ENCODE peak calls at places on chromosome 20, in eight cellular contexts. K, T, S, Z, F, W, Y and U are unnamed samples.

GRCh38 chr20:14816471-14816870 is 479.1 kb upstream of the FLRT3 start:
- DNase-seq in K (no peak), T (no peak), S (no peak), Z (no peak), F (no peak), W (no peak), Y (no peak), U (no peak)

GRCh38 chr20:46563170-46563847 is 12.9 kb upstream of the OCSTAMP start:
- DNase-seq in K (no peak), T (peak), S (no peak), Z (no peak), F (no peak), W (no peak), Y (no peak), U (no peak)

GRCh38 chr20:56839791-56840190 is 210.7 kb downstream of the TFAP2C start:
- DNase-seq in K (no peak), T (no peak), S (no peak), Z (no peak), F (no peak), W (no peak), Y (no peak), U (no peak)

GRCh38 chr20:62266851-62267250 is 28.5 kb downstream of the OSBPL2 start:
- DNase-seq in K (no peak), T (no peak), S (no peak), Z (no peak), F (no peak), W (no peak), Y (no peak), U (no peak)

GRCh38 chr20:36988494-36988966 is 37.0 kb upstream of the SAMHD1 start:
- DNase-seq in K (no peak), T (no peak), S (no peak), Z (peak), F (peak), W (no peak), Y (no peak), U (no peak)

GRCh38 chr20:44388466-44389023 is 33.0 kb downstream of the HNF4A start:
- DNase-seq in K (peak), T (peak), S (peak), Z (peak), F (peak), W (peak), Y (peak), U (peak)

GRCh38 chr20:47073766-47074475 is 179.3 kb downstream of the EYA2 start:
- DNase-seq in K (no peak), T (no peak), S (no peak), Z (no peak), F (no peak), W (no peak), Y (no peak), U (no peak)

GRCh38 chr20:37336369-37337207 is 9.4 kb upstream of the SRC start:
- DNase-seq in K (peak), T (no peak), S (no peak), Z (peak), F (peak), W (no peak), Y (no peak), U (peak)

GRCh38 chr20:380763-381580 is 412 bp downstream of the TRIB3 start:
- DNase-seq in K (peak), T (peak), S (no peak), Z (peak), F (peak), W (peak), Y (peak), U (peak)

GRCh38 chr20:277496-277781 is 13.1 kb downstream of the C20orf96 start:
- DNase-seq in K (no peak), T (no peak), S (peak), Z (no peak), F (no peak), W (no peak), Y (no peak), U (no peak)

GRCh38 chr20:25197173-25197869 is 1.8 kb downstream of the ENTPD6 start:
- DNase-seq in K (no peak), T (no peak), S (no peak), Z (no peak), F (no peak), W (no peak), Y (no peak), U (no peak)

GRCh38 chr20:63522091-63522868 is 1.7 kb downstream of the PPDPF start:
- DNase-seq in K (no peak), T (no peak), S (no peak), Z (no peak), F (no peak), W (no peak), Y (no peak), U (no peak)

GRCh38 chr20:8972963-8973362 is 95.9 kb upstream of the PLCB4 start:
- DNase-seq in K (no peak), T (no peak), S (no peak), Z (peak), F (no peak), W (no peak), Y (no peak), U (no peak)

GRCh38 chr20:25199473-25200265 is 4.2 kb downstream of the ENTPD6 start:
- DNase-seq in K (no peak), T (no peak), S (no peak), Z (no peak), F (no peak), W (no peak), Y (no peak), U (no peak)

GRCh38 chr20:57738484-57738883 is 28.7 kb upstream of the PMEPA1 start:
- DNase-seq in K (no peak), T (no peak), S (no peak), Z (no peak), F (no peak), W (peak), Y (no peak), U (no peak)

GRCh38 chr20:48686238-48687096 is 141.3 kb downstream of the PREX1 start:
- DNase-seq in K (no peak), T (no peak), S (peak), Z (peak), F (no peak), W (no peak), Y (peak), U (no peak)
- TF ChIP-seq CTCF in K (no peak), T (no peak), S (no peak), Z (no peak), F (no peak), W (no peak), Y (no peak), U (no peak)

GRCh38 chr20:50506270-50506579 is 4.0 kb upstream of the PTPN1 start:
- DNase-seq in K (no peak), T (no peak), S (no peak), Z (no peak), F (no peak), W (no peak), Y (no peak), U (no peak)
- TF ChIP-seq CTCF in K (no peak), T (no peak), S (no peak), Z (no peak), F (no peak), W (no peak), Y (no peak), U (no peak)

DNA sequence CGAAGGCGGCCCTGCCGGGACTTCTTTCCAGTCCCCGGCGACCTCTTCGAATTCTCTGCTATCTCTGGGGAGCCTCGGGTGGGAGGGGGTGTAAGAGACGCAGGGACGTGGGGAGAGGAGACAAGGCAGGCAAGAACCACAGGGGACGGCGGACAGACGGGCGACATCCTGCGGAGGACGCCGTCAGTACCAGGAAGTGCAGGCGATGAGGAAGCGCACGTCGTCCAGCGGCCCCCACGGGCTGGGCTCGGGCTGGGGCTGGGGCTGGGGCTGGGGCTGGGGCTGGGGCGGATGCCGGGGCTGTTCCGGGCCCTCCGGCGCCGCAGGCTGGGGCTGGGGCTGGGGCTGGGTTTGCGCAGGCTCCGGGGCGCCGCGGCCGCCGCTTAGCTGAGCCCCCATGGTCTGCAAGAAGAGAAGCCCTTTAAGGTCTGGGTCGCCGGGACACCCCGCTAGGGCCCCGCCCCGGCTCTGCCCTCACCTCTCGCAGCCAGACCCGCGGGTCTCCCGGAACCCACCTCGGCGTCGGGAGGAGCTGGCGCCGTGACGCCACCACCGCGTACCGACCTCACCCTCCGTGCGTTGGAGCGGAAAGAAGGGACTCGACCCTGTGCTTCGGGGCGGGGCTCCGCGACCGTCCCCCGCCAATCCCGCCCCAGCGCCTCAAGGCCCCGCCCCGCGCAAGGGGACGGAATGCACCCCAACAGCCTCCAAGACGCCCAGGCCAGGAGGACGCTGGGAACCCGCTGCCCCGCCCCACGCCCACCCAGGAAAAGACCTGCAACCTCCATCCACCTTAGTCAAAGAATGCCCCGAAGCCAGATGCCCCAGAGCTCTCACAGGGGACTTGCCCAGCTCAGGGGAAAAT is at the start of gene MMP24OS:
- DNase-seq in K (peak), T (peak), S (peak), Z (peak), F (peak), W (peak), Y (peak), U (peak)
- TF ChIP-seq CTCF in K (no peak), T (no peak), S (peak), Z (peak), F (no peak), W (no peak), Y (no peak), U (peak)

GRCh38 chr20:11267131-11267761 is 593.4 kb upstream of the JAG1 start:
- DNase-seq in K (no peak), T (no peak), S (peak), Z (peak), F (peak), W (peak), Y (no peak), U (peak)
- TF ChIP-seq CTCF in K (no peak), T (no peak), S (no peak), Z (peak), F (no peak), W (no peak), Y (no peak), U (no peak)

GRCh38 chr20:2756056-2756611 is 44.3 kb downstream of the CPXM1 start:
- DNase-seq in K (no peak), T (peak), S (no peak), Z (peak), F (peak), W (peak), Y (no peak), U (no peak)
- TF ChIP-seq CTCF in K (no peak), T (peak), S (peak), Z (peak), F (peak), W (no peak), Y (peak), U (no peak)

GRCh38 chr20:33337119-33337518 is 54.1 kb downstream of the BPIFB1 start:
- DNase-seq in K (no peak), T (no peak), S (no peak), Z (no peak), F (no peak), W (peak), Y (no peak), U (no peak)
- TF ChIP-seq CTCF in K (no peak), T (no peak), S (no peak), Z (no peak), F (no peak), W (no peak), Y (no peak), U (no peak)

GRCh38 chr20:51399138-51399890 is 143.2 kb downstream of the NFATC2 start:
- DNase-seq in K (no peak), T (no peak), S (no peak), Z (no peak), F (no peak), W (no peak), Y (no peak), U (no peak)

GRCh38 chr20:51404297-51405060 is 138.0 kb downstream of the NFATC2 start:
- DNase-seq in K (peak), T (no peak), S (no peak), Z (peak), F (peak), W (no peak), Y (no peak), U (peak)

GRCh38 chr20:51402201-51402600 is 140.3 kb downstream of the NFATC2 start:
- DNase-seq in K (no peak), T (no peak), S (no peak), Z (peak), F (no peak), W (no peak), Y (no peak), U (no peak)

GRCh38 chr20:51400051-51400926 is 142.2 kb downstream of the NFATC2 start:
- DNase-seq in K (peak), T (no peak), S (no peak), Z (no peak), F (peak), W (no peak), Y (no peak), U (peak)

GRCh38 chr20:51403465-51404220 is 138.9 kb downstream of the NFATC2 start:
- DNase-seq in K (no peak), T (no peak), S (no peak), Z (no peak), F (no peak), W (no peak), Y (no peak), U (no peak)
- TF ChIP-seq CTCF in K (no peak), T (no peak), S (no peak), Z (no peak), F (no peak), W (no peak), Y (no peak), U (no peak)

DNA sequence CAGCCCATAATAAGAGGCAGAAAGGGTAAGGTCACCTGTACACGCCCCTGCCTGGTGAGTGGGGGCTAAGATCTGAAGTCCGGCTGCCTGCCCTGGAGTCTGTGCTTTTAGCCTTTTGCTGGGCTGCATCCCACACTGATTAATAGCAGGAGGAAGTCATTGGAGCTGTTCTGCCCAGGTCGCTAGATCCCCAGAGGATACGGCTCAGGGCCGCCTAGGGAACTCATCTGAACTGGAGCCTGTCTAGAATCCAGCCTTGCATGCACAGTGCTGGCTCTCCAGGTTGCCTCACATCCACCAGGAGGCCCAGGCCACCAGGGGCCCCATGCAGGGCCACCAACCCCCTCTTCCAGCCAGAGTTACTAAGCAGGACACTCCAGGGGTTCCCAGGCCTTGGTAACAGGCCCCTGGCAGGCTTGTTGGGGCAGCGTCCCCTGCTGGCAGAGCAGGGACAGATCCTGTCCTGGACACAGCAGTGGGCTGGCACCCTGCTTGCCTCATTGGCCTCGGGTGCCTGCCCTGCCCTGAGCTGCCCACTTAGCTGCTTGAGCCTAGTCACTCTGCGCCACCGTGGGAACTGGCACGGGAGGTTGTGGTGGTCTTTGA is 35.3 kb downstream of the EFCAB8 start:
- DNase-seq in K (no peak), T (peak), S (no peak), Z (no peak), F (peak), W (no peak), Y (no peak), U (peak)
- TF ChIP-seq CTCF in K (no peak), T (peak), S (no peak), Z (peak), F (peak), W (peak), Y (no peak), U (peak)

GRCh38 chr20:24149881-24150307 is 161.3 kb upstream of the GGTLC1 start:
- DNase-seq in K (no peak), T (peak), S (no peak), Z (no peak), F (peak), W (no peak), Y (no peak), U (no peak)
- TF ChIP-seq CTCF in K (no peak), T (peak), S (no peak), Z (no peak), F (peak), W (peak), Y (no peak), U (no peak)

GRCh38 chr20:41833739-41834138 is 215.6 kb upstream of the CHD6 start:
- DNase-seq in K (no peak), T (no peak), S (no peak), Z (no peak), F (no peak), W (no peak), Y (no peak), U (no peak)

DNA sequence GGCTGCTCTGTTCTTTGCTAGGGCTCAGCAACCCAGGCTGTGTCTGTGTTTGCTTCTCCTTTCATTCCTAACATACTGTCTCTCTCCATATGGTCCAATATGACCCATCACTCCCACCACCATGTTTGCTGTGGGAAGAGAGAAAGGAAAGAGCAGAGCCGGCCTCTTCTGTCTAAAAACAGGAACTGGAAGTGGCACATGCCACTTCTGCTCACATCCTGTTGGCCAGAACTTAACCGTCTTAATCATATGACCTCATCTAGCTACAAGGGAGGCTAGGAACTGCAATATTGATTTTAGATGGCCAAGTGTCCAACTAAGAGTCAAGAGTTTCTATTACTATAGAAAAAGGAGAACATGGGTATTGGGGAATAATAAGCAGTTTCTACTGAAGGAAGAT is 212.5 kb upstream of the CHD6 start:
- DNase-seq in K (no peak), T (no peak), S (no peak), Z (no peak), F (no peak), W (no peak), Y (no peak), U (no peak)
- TF ChIP-seq CTCF in K (no peak), T (no peak), S (no peak), Z (no peak), F (no peak), W (no peak), Y (no peak), U (no peak)